ENCODE peak calls at places on chromosomes 6 and 20, in five cellular contexts. W, V, E, F and U are unnamed samples.

GRCh38 chr6:32886674-32887383 is 32.8 kb downstream of the PSMB9 start:
- DNase-seq in W (no peak), V (peak; percentile 84), E (no peak), F (peak; percentile 86), U (peak; percentile 79)

GRCh38 chr6:16420715-16421461 is 182.5 kb downstream of the GMPR start:
- DNase-seq in W (no peak), V (peak; percentile 50), E (peak; percentile 13), F (peak; percentile 77), U (peak; percentile 60)

GRCh38 chr6:14120556-14120955 is 3.0 kb downstream of the CD83 start:
- DNase-seq in W (no peak), V (no peak), E (no peak), F (no peak), U (no peak)

GRCh38 chr6:136117081-136117480 is 133.0 kb downstream of the MTFR2 start:
- DNase-seq in W (no peak), V (no peak), E (no peak), F (no peak), U (no peak)

GRCh38 chr6:107977283-107977682 is 19.3 kb upstream of the SEC63 start:
- DNase-seq in W (no peak), V (peak; percentile 18), E (no peak), F (peak; percentile 66), U (peak; percentile 65)

GRCh38 chr20:41643504-41643938 is 25.3 kb upstream of the CHD6 start:
- DNase-seq in W (no peak), V (peak; percentile 62), E (peak; percentile 12), F (peak; percentile 72), U (peak; percentile 94)

GRCh38 chr20:39630215-39630614 is 668.1 kb downstream of the DHX35 start:
- DNase-seq in W (no peak), V (no peak), E (no peak), F (no peak), U (no peak)

GRCh38 chr6:7173843-7174503 is 66.2 kb downstream of the RREB1 start:
- DNase-seq in W (no peak), V (no peak), E (peak; percentile 90), F (no peak), U (no peak)

GRCh38 chr6:140623498-140623897 is 1249.0 kb upstream of the CITED2 start:
- DNase-seq in W (no peak), V (peak; percentile 50), E (no peak), F (peak; percentile 73), U (peak; percentile 98)

GRCh38 chr6:134647861-134648260 is 302.0 kb downstream of the ALDH8A1 start:
- DNase-seq in W (no peak), V (no peak), E (no peak), F (peak; percentile 61), U (no peak)

GRCh38 chr20:23413862-23414422 is 7.3 kb downstream of the NAPB start:
- DNase-seq in W (no peak), V (no peak), E (no peak), F (no peak), U (no peak)

GRCh38 chr6:116244284-116244683 is 9.6 kb downstream of the TSPYL4 start:
- DNase-seq in W (no peak), V (no peak), E (no peak), F (no peak), U (no peak)

GRCh38 chr20:4814696-4815252 is 93.1 kb downstream of the PRND start:
- DNase-seq in W (no peak), V (no peak), E (no peak), F (no peak), U (no peak)

GRCh38 chr6:24918641-24919403 is 16.9 kb downstream of the RIPOR2 start:
- DNase-seq in W (no peak), V (no peak), E (no peak), F (peak; percentile 56), U (no peak)

GRCh38 chr6:1643830-1644445 is 34.2 kb downstream of the FOXC1 start:
- DNase-seq in W (no peak), V (no peak), E (no peak), F (no peak), U (no peak)

GRCh38 chr20:45944965-45945677 is 10.6 kb downstream of the PCIF1 start:
- DNase-seq in W (no peak), V (no peak), E (no peak), F (no peak), U (no peak)

GRCh38 chr6:151320140-151320539 is 71.2 kb downstream of the ZBTB2 start:
- DNase-seq in W (no peak), V (no peak), E (no peak), F (no peak), U (no peak)

GRCh38 chr6:138430361-138431145 is 26.5 kb downstream of the HEBP2 start:
- DNase-seq in W (no peak), V (no peak), E (no peak), F (no peak), U (no peak)

GRCh38 chr6:168455847-168456530 is 15.0 kb downstream of the SMOC2 start:
- DNase-seq in W (no peak), V (no peak), E (no peak), F (no peak), U (no peak)

GRCh38 chr6:25694366-25694765 is 42.4 kb downstream of the SCGN start:
- DNase-seq in W (no peak), V (no peak), E (no peak), F (no peak), U (no peak)

GRCh38 chr6:24864345-24864744 is 65.6 kb upstream of the ARMH2 start:
- DNase-seq in W (no peak), V (peak; percentile 14), E (no peak), F (peak; percentile 49), U (no peak)

GRCh38 chr6:163355471-163355991 is 59.0 kb upstream of the QKI start:
- DNase-seq in W (peak; percentile 82), V (peak; percentile 82), E (no peak), F (peak; percentile 76), U (peak; percentile 76)

GRCh38 chr6:43368517-43369160 is 808 bp downstream of the ZNF318 start:
- DNase-seq in W (peak; percentile 84), V (peak; percentile 22), E (peak; percentile 82), F (peak; percentile 40), U (peak; percentile 39)

GRCh38 chr6:127120109-127120786 is 1.8 kb downstream of the RSPO3 start:
- DNase-seq in W (peak; percentile 80), V (no peak), E (no peak), F (no peak), U (no peak)

GRCh38 chr20:34475979-34476736 is 40.1 kb upstream of the DYNLRB1 start:
- DNase-seq in W (peak; percentile 88), V (no peak), E (no peak), F (peak; percentile 36), U (peak; percentile 19)

GRCh38 chr20:24998121-24998520 is 5.6 kb upstream of the APMAP start:
- DNase-seq in W (no peak), V (no peak), E (peak; percentile 0), F (no peak), U (no peak)

GRCh38 chr20:53040678-53041674 is 68.8 kb downstream of the TSHZ2 start:
- DNase-seq in W (peak; percentile 82), V (no peak), E (no peak), F (no peak), U (peak; percentile 59)

GRCh38 chr6:169891846-169892245 is 140.4 kb downstream of the ERMARD start:
- DNase-seq in W (no peak), V (no peak), E (no peak), F (no peak), U (no peak)

GRCh38 chr6:29516108-29516507 is 28.4 kb upstream of the MAS1L start:
- DNase-seq in W (no peak), V (peak; percentile 94), E (no peak), F (peak; percentile 44), U (peak; percentile 1)

GRCh38 chr6:85419046-85419759 is 30.7 kb upstream of the NT5E start:
- DNase-seq in W (no peak), V (no peak), E (no peak), F (peak; percentile 48), U (peak; percentile 61)

GRCh38 chr20:61991476-61991875 is 74.2 kb downstream of the TAF4 start:
- DNase-seq in W (no peak), V (no peak), E (no peak), F (peak; percentile 9), U (peak; percentile 2)

GRCh38 chr20:44402391-44403193 is 47.1 kb downstream of the HNF4A start:
- DNase-seq in W (peak; percentile 45), V (no peak), E (no peak), F (no peak), U (no peak)
- H3K4me3 ChIP-seq in W (no peak overlapping the region), V (no peak overlapping the region), E (no peak overlapping the region), F (no peak overlapping the region), U (no peak overlapping the region)

GRCh38 chr6:157263146-157263545 is 60.2 kb downstream of the TMEM242 start:
- DNase-seq in W (peak; percentile 76), V (no peak), E (no peak), F (no peak), U (no peak)
- H3K4me3 ChIP-seq in W (no peak overlapping the region), V (no peak overlapping the region), E (no peak overlapping the region), F (no peak overlapping the region), U (no peak overlapping the region)

DNA sequence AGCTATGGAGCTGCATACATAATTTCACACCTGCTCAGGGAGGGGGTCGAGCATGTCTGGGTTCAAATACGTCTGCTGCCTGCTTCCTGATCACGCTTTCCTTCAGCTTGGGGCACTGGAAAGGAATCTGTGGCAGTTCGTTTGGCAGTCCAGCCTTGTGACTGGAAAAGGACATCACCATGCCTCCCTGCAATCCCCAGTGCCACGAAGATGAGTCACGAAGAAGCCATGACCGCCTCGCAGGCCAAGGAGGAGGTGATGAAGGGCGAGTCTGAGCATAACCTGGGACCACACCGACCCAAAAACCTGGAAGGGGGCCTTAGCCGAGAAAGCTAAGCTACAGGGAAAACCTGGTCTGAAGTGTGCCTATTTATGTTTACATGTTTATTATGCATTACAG is 13.1 kb downstream of the JAG1 start:
- DNase-seq in W (no peak), V (no peak), E (no peak), F (no peak), U (no peak)
- H3K4me3 ChIP-seq in W (no peak overlapping the region), V (no peak overlapping the region), E (no peak overlapping the region), F (no peak overlapping the region), U (no peak overlapping the region)

GRCh38 chr6:161890133-161890833 is 616.4 kb upstream of the AGPAT4 start:
- DNase-seq in W (no peak), V (no peak), E (peak; percentile 13), F (no peak), U (no peak)
- H3K4me3 ChIP-seq in W (no peak overlapping the region), V (no peak overlapping the region), E (no peak overlapping the region), F (no peak overlapping the region), U (no peak overlapping the region)

GRCh38 chr6:5968817-5969726 is 37.7 kb downstream of the NRN1 start:
- DNase-seq in W (peak; percentile 93), V (peak; percentile 20), E (no peak), F (no peak), U (peak; percentile 19)
- H3K4me3 ChIP-seq in W (no peak overlapping the region), V (no peak overlapping the region), E (no peak overlapping the region), F (no peak overlapping the region), U (no peak overlapping the region)